ENCODE peak calls at places on chromosomes 12 and 14, in seven cellular contexts. One of them, this sample, is unnamed.

GRCh38 chr12:116708826-116709756 is 28.8 kb downstream of the SPRING1 start:
- DNase-seq in GM12878: no peak
- DNase-seq in GM12892: no peak
- DNase-seq in H1: no peak
- DNase-seq in K562: no peak
- DNase-seq in SK-N-SH: peak; percentile 74
- DNase-seq in HepG2: peak; percentile 25
- DNase-seq in this sample: no peak

GRCh38 chr14:35240233-35240632 is 51.9 kb upstream of the PSMA6 start:
- DNase-seq in GM12878: no peak
- DNase-seq in GM12892: no peak
- DNase-seq in H1: no peak
- DNase-seq in K562: no peak
- DNase-seq in SK-N-SH: no peak
- DNase-seq in HepG2: no peak
- DNase-seq in this sample: no peak

GRCh38 chr12:48813464-48814312 is 4.6 kb upstream of the CACNB3 start:
- DNase-seq in GM12878: no peak
- DNase-seq in GM12892: no peak
- DNase-seq in H1: peak; percentile 82
- DNase-seq in K562: no peak
- DNase-seq in SK-N-SH: no peak
- DNase-seq in HepG2: no peak
- DNase-seq in this sample: no peak

GRCh38 chr12:3261782-3262359 is 184.7 kb downstream of the TSPAN9 start:
- DNase-seq in GM12878: no peak
- DNase-seq in GM12892: no peak
- DNase-seq in H1: no peak
- DNase-seq in K562: no peak
- DNase-seq in SK-N-SH: no peak
- DNase-seq in HepG2: no peak
- DNase-seq in this sample: no peak

GRCh38 chr12:48779869-48780268 is 9.0 kb downstream of the ADCY6 start:
- DNase-seq in GM12878: no peak
- DNase-seq in GM12892: no peak
- DNase-seq in H1: no peak
- DNase-seq in K562: peak; percentile 37
- DNase-seq in SK-N-SH: no peak
- DNase-seq in HepG2: no peak
- DNase-seq in this sample: no peak

GRCh38 chr14:98984719-98985041 is 287.3 kb downstream of the BCL11B start:
- DNase-seq in GM12878: no peak
- DNase-seq in GM12892: no peak
- DNase-seq in H1: no peak
- DNase-seq in K562: peak; percentile 29
- DNase-seq in SK-N-SH: no peak
- DNase-seq in HepG2: no peak
- DNase-seq in this sample: no peak

GRCh38 chr12:68932701-68933563 is at the start of gene CPM:
- DNase-seq in GM12878: no peak
- DNase-seq in GM12892: peak; percentile 74
- DNase-seq in H1: peak; percentile 77
- DNase-seq in K562: peak; percentile 58
- DNase-seq in SK-N-SH: peak; percentile 83
- DNase-seq in HepG2: no peak
- DNase-seq in this sample: peak; percentile 81

GRCh38 chr12:2963760-2964292 is 4.6 kb downstream of the TEAD4 start:
- DNase-seq in GM12878: no peak
- DNase-seq in GM12892: no peak
- DNase-seq in H1: peak; percentile 69
- DNase-seq in K562: no peak
- DNase-seq in SK-N-SH: no peak
- DNase-seq in HepG2: peak; percentile 78
- DNase-seq in this sample: no peak

GRCh38 chr12:7937867-7938506 is 2.0 kb upstream of the SLC2A3 start:
- DNase-seq in GM12878: no peak
- DNase-seq in GM12892: no peak
- DNase-seq in H1: no peak
- DNase-seq in K562: peak; percentile 84
- DNase-seq in SK-N-SH: no peak
- DNase-seq in HepG2: no peak
- DNase-seq in this sample: no peak

GRCh38 chr12:59372971-59373370 is 222.9 kb upstream of the SLC16A7 start:
- DNase-seq in GM12878: no peak
- DNase-seq in GM12892: no peak
- DNase-seq in H1: no peak
- DNase-seq in K562: no peak
- DNase-seq in SK-N-SH: no peak
- DNase-seq in HepG2: no peak
- DNase-seq in this sample: no peak

GRCh38 chr14:51490205-51490604 is 161.5 kb upstream of the FRMD6 start:
- DNase-seq in GM12878: no peak
- DNase-seq in GM12892: no peak
- DNase-seq in H1: no peak
- DNase-seq in K562: no peak
- DNase-seq in SK-N-SH: no peak
- DNase-seq in HepG2: no peak
- DNase-seq in this sample: no peak

GRCh38 chr14:89429206-89430091 is 12.4 kb upstream of the FOXN3 start:
- DNase-seq in GM12878: no peak
- DNase-seq in GM12892: no peak
- DNase-seq in H1: no peak
- DNase-seq in K562: no peak
- DNase-seq in SK-N-SH: peak; percentile 28
- DNase-seq in HepG2: no peak
- DNase-seq in this sample: no peak

GRCh38 chr14:45287609-45288008 is 34.6 kb upstream of the MIS18BP1 start:
- DNase-seq in GM12878: no peak
- DNase-seq in GM12892: no peak
- DNase-seq in H1: no peak
- DNase-seq in K562: no peak
- DNase-seq in SK-N-SH: no peak
- DNase-seq in HepG2: no peak
- DNase-seq in this sample: no peak

GRCh38 chr12:42396473-42397259 is 70.7 kb downstream of the PPHLN1 start:
- DNase-seq in GM12878: no peak
- DNase-seq in GM12892: no peak
- DNase-seq in H1: no peak
- DNase-seq in K562: no peak
- DNase-seq in SK-N-SH: no peak
- DNase-seq in HepG2: no peak
- DNase-seq in this sample: no peak

GRCh38 chr14:99001241-99001640 is 270.8 kb downstream of the BCL11B start:
- DNase-seq in GM12878: no peak
- DNase-seq in GM12892: no peak
- DNase-seq in H1: no peak
- DNase-seq in K562: no peak
- DNase-seq in SK-N-SH: no peak
- DNase-seq in HepG2: no peak
- DNase-seq in this sample: no peak

GRCh38 chr14:92589213-92589852 is 75.8 kb downstream of the RIN3 start:
- DNase-seq in GM12878: no peak
- DNase-seq in GM12892: no peak
- DNase-seq in H1: no peak
- DNase-seq in K562: peak; percentile 18
- DNase-seq in SK-N-SH: no peak
- DNase-seq in HepG2: peak; percentile 34
- DNase-seq in this sample: no peak

GRCh38 chr14:67265131-67265530 is 23.9 kb downstream of the PALS1 start:
- DNase-seq in GM12878: no peak
- DNase-seq in GM12892: no peak
- DNase-seq in H1: no peak
- DNase-seq in K562: peak; percentile 9
- DNase-seq in SK-N-SH: no peak
- DNase-seq in HepG2: no peak
- DNase-seq in this sample: no peak

GRCh38 chr12:14410841-14411569 is 45.5 kb downstream of the ATF7IP start:
- DNase-seq in GM12878: no peak
- DNase-seq in GM12892: no peak
- DNase-seq in H1: no peak
- DNase-seq in K562: no peak
- DNase-seq in SK-N-SH: no peak
- DNase-seq in HepG2: no peak
- DNase-seq in this sample: no peak

GRCh38 chr12:70556179-70556869 is 80.9 kb downstream of the PTPRB start:
- DNase-seq in GM12878: no peak
- DNase-seq in GM12892: no peak
- DNase-seq in H1: no peak
- DNase-seq in K562: no peak
- DNase-seq in SK-N-SH: no peak
- DNase-seq in HepG2: no peak
- DNase-seq in this sample: no peak

GRCh38 chr14:29348504-29348903 is 579.1 kb downstream of the PRKD1 start:
- DNase-seq in GM12878: no peak
- DNase-seq in GM12892: no peak
- DNase-seq in H1: no peak
- DNase-seq in K562: no peak
- DNase-seq in SK-N-SH: no peak
- DNase-seq in HepG2: no peak
- DNase-seq in this sample: no peak

GRCh38 chr12:92324849-92325500 is 179.3 kb upstream of the BTG1 start:
- DNase-seq in GM12878: no peak
- DNase-seq in GM12892: no peak
- DNase-seq in H1: no peak
- DNase-seq in K562: no peak
- DNase-seq in SK-N-SH: no peak
- DNase-seq in HepG2: no peak
- DNase-seq in this sample: no peak

GRCh38 chr12:130698106-130698505 is 18.0 kb downstream of the RIMBP2 start:
- DNase-seq in GM12878: no peak
- DNase-seq in GM12892: no peak
- DNase-seq in H1: no peak
- DNase-seq in K562: no peak
- DNase-seq in SK-N-SH: no peak
- DNase-seq in HepG2: no peak
- DNase-seq in this sample: no peak

DNA sequence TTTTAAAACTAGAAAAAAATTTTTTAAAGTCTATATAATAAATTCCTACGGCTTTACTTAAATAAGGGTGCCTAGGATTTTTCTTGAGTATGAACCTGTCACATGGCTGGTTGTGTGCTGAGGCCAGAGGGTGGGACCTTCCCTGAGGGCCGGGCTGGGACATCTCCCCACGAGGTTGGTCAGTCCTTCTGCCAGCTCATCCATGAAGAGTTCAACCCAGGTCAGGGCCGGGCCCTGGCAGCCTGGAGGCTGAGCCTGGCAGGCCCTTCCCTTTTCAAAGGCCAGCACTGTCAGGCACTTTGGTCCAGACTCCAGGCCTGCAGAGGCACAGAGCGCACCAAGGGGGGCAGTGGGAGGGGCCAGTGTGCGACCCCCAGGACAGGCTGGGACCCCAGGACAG is 31.8 kb downstream of the TNFAIP2 start:
- DNase-seq in GM12878: no peak
- DNase-seq in GM12892: no peak
- DNase-seq in H1: no peak
- DNase-seq in K562: no peak
- DNase-seq in SK-N-SH: peak; percentile 77
- DNase-seq in HepG2: peak; percentile 69
- DNase-seq in this sample: no peak
- TF ChIP-seq TAF1 in GM12878: no peak
- TF ChIP-seq TAF1 in GM12892: no peak
- TF ChIP-seq TAF1 in H1: no peak
- TF ChIP-seq TAF1 in K562: no peak
- TF ChIP-seq TAF1 in SK-N-SH: no peak
- TF ChIP-seq TAF1 in HepG2: no peak
- TF ChIP-seq TAF1 in this sample: no peak

DNA sequence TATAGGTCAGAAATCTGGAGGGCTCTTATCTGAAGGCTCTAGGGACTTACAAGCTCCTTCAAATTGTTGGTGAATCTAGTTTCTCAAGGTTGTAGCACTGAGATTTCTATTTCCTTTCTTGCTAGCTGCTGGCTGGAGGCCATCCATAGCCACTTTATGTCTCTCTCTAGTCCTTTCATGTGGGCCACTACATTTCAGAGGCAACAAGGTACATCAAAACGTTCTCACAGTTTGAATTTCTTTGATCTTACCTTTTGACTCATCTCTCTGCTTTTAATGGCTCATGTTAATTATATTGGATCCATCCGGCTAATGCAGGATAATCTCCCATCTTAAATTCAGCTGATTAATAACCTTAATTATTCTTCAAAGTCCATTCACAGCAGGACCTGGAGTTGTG is 286.7 kb downstream of the DIO2 start:
- DNase-seq in GM12878: no peak
- DNase-seq in GM12892: no peak
- DNase-seq in H1: no peak
- DNase-seq in K562: no peak
- DNase-seq in SK-N-SH: no peak
- DNase-seq in HepG2: no peak
- DNase-seq in this sample: no peak
- TF ChIP-seq TAF1 in GM12878: no peak
- TF ChIP-seq TAF1 in GM12892: no peak
- TF ChIP-seq TAF1 in H1: no peak
- TF ChIP-seq TAF1 in K562: no peak
- TF ChIP-seq TAF1 in SK-N-SH: no peak
- TF ChIP-seq TAF1 in HepG2: no peak
- TF ChIP-seq TAF1 in this sample: no peak

DNA sequence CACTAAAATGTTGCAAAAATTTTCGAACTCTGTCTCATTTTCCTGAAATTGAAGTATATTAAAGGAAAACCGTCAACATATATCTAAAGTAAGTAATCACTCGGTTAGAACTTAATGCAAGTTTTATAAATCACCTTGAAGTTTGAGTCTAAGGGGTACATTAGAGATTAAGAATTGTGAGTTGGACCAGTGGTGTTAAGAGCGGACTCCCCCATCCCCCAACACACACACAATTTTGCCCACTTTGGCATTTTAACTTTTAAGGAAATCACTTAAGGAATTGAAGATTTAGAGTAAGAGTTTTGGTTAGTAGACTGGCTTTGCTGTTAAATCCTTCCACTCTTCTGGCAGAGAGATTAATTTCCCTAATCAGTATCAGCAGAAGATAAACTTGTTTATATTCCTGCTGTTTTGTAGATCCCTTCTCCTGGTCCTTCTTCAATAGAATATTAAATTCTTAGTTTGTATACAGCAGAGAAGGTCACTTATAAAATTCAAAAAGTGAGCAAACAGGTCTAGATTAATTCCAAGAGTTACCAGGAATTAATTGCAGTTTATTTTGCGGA is 1.5 kb downstream of the HIF1A start:
- DNase-seq in GM12878: no peak
- DNase-seq in GM12892: no peak
- DNase-seq in H1: no peak
- DNase-seq in K562: no peak
- DNase-seq in SK-N-SH: no peak
- DNase-seq in HepG2: no peak
- DNase-seq in this sample: no peak
- TF ChIP-seq TAF1 in GM12878: no peak
- TF ChIP-seq TAF1 in GM12892: no peak
- TF ChIP-seq TAF1 in H1: no peak
- TF ChIP-seq TAF1 in K562: no peak
- TF ChIP-seq TAF1 in SK-N-SH: no peak
- TF ChIP-seq TAF1 in HepG2: no peak
- TF ChIP-seq TAF1 in this sample: no peak

DNA sequence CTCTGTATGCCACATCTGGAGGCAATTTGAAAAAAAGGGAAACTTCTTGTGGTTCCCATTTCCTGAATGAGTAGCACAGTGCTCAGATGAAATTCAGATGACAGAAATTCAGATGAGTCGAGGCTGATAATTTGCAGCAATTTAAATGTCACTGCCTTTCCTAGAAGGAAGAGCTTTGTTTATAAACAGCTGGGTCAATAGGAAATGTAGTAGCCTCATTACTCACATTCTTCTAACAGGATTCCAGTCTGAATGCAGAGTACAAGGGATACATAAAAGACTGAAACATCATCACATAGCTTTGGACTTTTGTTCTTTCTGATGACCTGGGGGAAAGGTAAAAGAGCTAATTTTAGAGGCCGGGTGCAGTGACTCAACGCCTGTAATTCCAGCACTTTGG is 11.3 kb upstream of the DACT1 start:
- DNase-seq in GM12878: no peak
- DNase-seq in GM12892: no peak
- DNase-seq in H1: no peak
- DNase-seq in K562: no peak
- DNase-seq in SK-N-SH: no peak
- DNase-seq in HepG2: no peak
- DNase-seq in this sample: no peak
- TF ChIP-seq TAF1 in GM12878: no peak
- TF ChIP-seq TAF1 in GM12892: no peak
- TF ChIP-seq TAF1 in H1: no peak
- TF ChIP-seq TAF1 in K562: no peak
- TF ChIP-seq TAF1 in SK-N-SH: no peak
- TF ChIP-seq TAF1 in HepG2: no peak
- TF ChIP-seq TAF1 in this sample: no peak

This sample was measured in GM12891.